ENCODE peak calls at places on chromosomes 3 and 15, in eight cellular contexts. One of them, this sample, is unnamed.

GRCh38 chr3:13407926-13408325 is 12.2 kb downstream of the NUP210 start:
- DNase-seq in transverse colon: no peak
- DNase-seq in mesendoderm: no peak
- DNase-seq in neural progenitor cell: no peak
- DNase-seq in lung: no peak
- DNase-seq in tibial nerve: no peak
- DNase-seq in sigmoid colon: no peak
- DNase-seq in right cardiac atrium: no peak
- DNase-seq in this sample: no peak

GRCh38 chr3:113241292-113242033 is 30.1 kb downstream of the BOC start:
- DNase-seq in transverse colon: no peak
- DNase-seq in mesendoderm: peak; percentile 96
- DNase-seq in neural progenitor cell: peak; percentile 75
- DNase-seq in lung: no peak
- DNase-seq in tibial nerve: no peak
- DNase-seq in sigmoid colon: no peak
- DNase-seq in right cardiac atrium: no peak
- DNase-seq in this sample: no peak

GRCh38 chr3:127427169-127427655 is 139.4 kb upstream of the PRR20G start:
- DNase-seq in transverse colon: no peak
- DNase-seq in mesendoderm: no peak
- DNase-seq in neural progenitor cell: no peak
- DNase-seq in lung: no peak
- DNase-seq in tibial nerve: no peak
- DNase-seq in sigmoid colon: peak; percentile 28
- DNase-seq in right cardiac atrium: no peak
- DNase-seq in this sample: no peak

GRCh38 chr3:139524841-139525538 is 14.6 kb downstream of the RBP1 start:
- DNase-seq in transverse colon: no peak
- DNase-seq in mesendoderm: peak; percentile 23
- DNase-seq in neural progenitor cell: no peak
- DNase-seq in lung: no peak
- DNase-seq in tibial nerve: no peak
- DNase-seq in sigmoid colon: no peak
- DNase-seq in right cardiac atrium: no peak
- DNase-seq in this sample: no peak

GRCh38 chr3:197083486-197083885 is 53.9 kb upstream of the MELTF start:
- DNase-seq in transverse colon: no peak
- DNase-seq in mesendoderm: peak; percentile 5
- DNase-seq in neural progenitor cell: no peak
- DNase-seq in lung: no peak
- DNase-seq in tibial nerve: no peak
- DNase-seq in sigmoid colon: no peak
- DNase-seq in right cardiac atrium: peak; percentile 20
- DNase-seq in this sample: no peak

GRCh38 chr15:92226020-92226612 is 167.6 kb upstream of the ST8SIA2 start:
- DNase-seq in transverse colon: no peak
- DNase-seq in mesendoderm: peak; percentile 71
- DNase-seq in neural progenitor cell: peak; percentile 51
- DNase-seq in lung: no peak
- DNase-seq in tibial nerve: peak; percentile 6
- DNase-seq in sigmoid colon: no peak
- DNase-seq in right cardiac atrium: no peak
- DNase-seq in this sample: peak; percentile 26

GRCh38 chr3:42664443-42664814 is 10.9 kb downstream of the ZBTB47 start:
- DNase-seq in transverse colon: no peak
- DNase-seq in mesendoderm: no peak
- DNase-seq in neural progenitor cell: no peak
- DNase-seq in lung: no peak
- DNase-seq in tibial nerve: no peak
- DNase-seq in sigmoid colon: no peak
- DNase-seq in right cardiac atrium: no peak
- DNase-seq in this sample: no peak

GRCh38 chr3:190973760-190974159 is 111.3 kb upstream of the GMNC start:
- DNase-seq in transverse colon: no peak
- DNase-seq in mesendoderm: no peak
- DNase-seq in neural progenitor cell: no peak
- DNase-seq in lung: no peak
- DNase-seq in tibial nerve: no peak
- DNase-seq in sigmoid colon: no peak
- DNase-seq in right cardiac atrium: no peak
- DNase-seq in this sample: no peak

GRCh38 chr3:29646042-29646441 is 365.2 kb downstream of the RBMS3 start:
- DNase-seq in transverse colon: no peak
- DNase-seq in mesendoderm: no peak
- DNase-seq in neural progenitor cell: no peak
- DNase-seq in lung: no peak
- DNase-seq in tibial nerve: no peak
- DNase-seq in sigmoid colon: no peak
- DNase-seq in right cardiac atrium: no peak
- DNase-seq in this sample: no peak

GRCh38 chr15:28255965-28256364 is 66.0 kb downstream of the HERC2 start:
- DNase-seq in transverse colon: no peak
- DNase-seq in mesendoderm: no peak
- DNase-seq in neural progenitor cell: no peak
- DNase-seq in lung: no peak
- DNase-seq in tibial nerve: no peak
- DNase-seq in sigmoid colon: no peak
- DNase-seq in right cardiac atrium: no peak
- DNase-seq in this sample: no peak

GRCh38 chr15:62058327-62059028 is 1.8 kb downstream of the VPS13C start:
- DNase-seq in transverse colon: no peak
- DNase-seq in mesendoderm: no peak
- DNase-seq in neural progenitor cell: no peak
- DNase-seq in lung: no peak
- DNase-seq in tibial nerve: no peak
- DNase-seq in sigmoid colon: no peak
- DNase-seq in right cardiac atrium: no peak
- DNase-seq in this sample: no peak

GRCh38 chr15:62051166-62051565 is 9.1 kb downstream of the VPS13C start:
- DNase-seq in transverse colon: no peak
- DNase-seq in mesendoderm: no peak
- DNase-seq in neural progenitor cell: no peak
- DNase-seq in lung: no peak
- DNase-seq in tibial nerve: no peak
- DNase-seq in sigmoid colon: no peak
- DNase-seq in right cardiac atrium: no peak
- DNase-seq in this sample: no peak

GRCh38 chr15:62052714-62053113 is 7.5 kb downstream of the VPS13C start:
- DNase-seq in transverse colon: no peak
- DNase-seq in mesendoderm: no peak
- DNase-seq in neural progenitor cell: no peak
- DNase-seq in lung: no peak
- DNase-seq in tibial nerve: no peak
- DNase-seq in sigmoid colon: no peak
- DNase-seq in right cardiac atrium: no peak
- DNase-seq in this sample: no peak

GRCh38 chr15:62053439-62054085 is 6.7 kb downstream of the VPS13C start:
- DNase-seq in transverse colon: no peak
- DNase-seq in mesendoderm: no peak
- DNase-seq in neural progenitor cell: no peak
- DNase-seq in lung: no peak
- DNase-seq in tibial nerve: no peak
- DNase-seq in sigmoid colon: no peak
- DNase-seq in right cardiac atrium: no peak
- DNase-seq in this sample: no peak

DNA sequence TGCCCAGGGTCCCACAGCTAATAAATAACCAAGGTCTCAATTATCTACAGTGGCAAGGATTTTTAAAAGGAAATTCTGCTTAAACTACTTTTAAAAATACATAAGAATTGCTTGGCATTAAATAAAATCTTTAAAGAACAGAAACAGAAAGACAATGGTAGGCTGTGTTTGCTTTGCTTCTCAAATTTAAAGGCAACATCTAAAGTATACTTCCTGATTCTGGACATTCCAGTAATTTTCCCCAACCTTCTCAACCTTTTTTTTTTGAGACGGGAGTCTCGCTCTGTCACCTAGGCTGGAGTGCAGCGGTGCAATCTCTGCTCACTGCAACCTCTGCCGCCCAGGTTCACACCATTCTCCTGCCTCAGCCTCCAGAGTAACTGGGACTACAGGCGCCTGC is 5.3 kb downstream of the VPS13C start:
- DNase-seq in transverse colon: no peak
- DNase-seq in mesendoderm: no peak
- DNase-seq in neural progenitor cell: no peak
- DNase-seq in lung: no peak
- DNase-seq in tibial nerve: no peak
- DNase-seq in sigmoid colon: no peak
- DNase-seq in right cardiac atrium: no peak
- DNase-seq in this sample: no peak
- H3K4me1 ChIP-seq in transverse colon: peaks cover 43% of the 10 kb centered on the region
- H3K4me1 ChIP-seq in mesendoderm: no peaks in the 10 kb centered on the region
- H3K4me1 ChIP-seq in neural progenitor cell: no peaks in the 10 kb centered on the region
- H3K4me1 ChIP-seq in lung: peaks cover 30% of the 10 kb centered on the region
- H3K4me1 ChIP-seq in tibial nerve: no peaks in the 10 kb centered on the region
- H3K4me1 ChIP-seq in sigmoid colon: peaks cover 48% of the 10 kb centered on the region
- H3K4me1 ChIP-seq in right cardiac atrium: peaks cover 5% of the 10 kb centered on the region
- H3K4me1 ChIP-seq in this sample: peaks cover 38% of the 10 kb centered on the region

DNA sequence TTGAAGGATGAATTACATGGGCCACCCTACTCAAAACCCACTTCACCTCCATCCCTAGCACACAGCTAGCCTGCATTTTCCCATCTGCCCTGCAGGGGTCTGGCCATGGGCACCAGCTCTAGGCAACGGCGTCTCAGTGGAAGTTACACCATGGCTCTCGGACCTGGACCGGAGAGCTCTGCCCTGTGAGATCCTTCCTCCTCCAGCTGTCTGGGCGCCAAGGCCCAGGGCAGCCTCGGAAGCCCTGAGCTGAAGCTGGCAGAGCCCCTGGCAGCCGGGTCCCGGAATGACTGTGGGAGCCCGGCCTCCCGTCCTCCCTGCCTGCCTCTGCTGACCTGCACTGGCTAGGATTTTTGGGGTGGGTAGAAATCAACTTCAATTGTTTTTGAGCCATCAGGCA is 98.9 kb downstream of the CHSY1 start:
- DNase-seq in transverse colon: no peak
- DNase-seq in mesendoderm: peak; percentile 65
- DNase-seq in neural progenitor cell: peak; percentile 48
- DNase-seq in lung: no peak
- DNase-seq in tibial nerve: no peak
- DNase-seq in sigmoid colon: peak; percentile 52
- DNase-seq in right cardiac atrium: no peak
- DNase-seq in this sample: no peak
- H3K4me1 ChIP-seq in transverse colon: no peaks in the 10 kb centered on the region
- H3K4me1 ChIP-seq in mesendoderm: no peaks in the 10 kb centered on the region
- H3K4me1 ChIP-seq in neural progenitor cell: no peaks in the 10 kb centered on the region
- H3K4me1 ChIP-seq in lung: no peaks in the 10 kb centered on the region
- H3K4me1 ChIP-seq in tibial nerve: no peaks in the 10 kb centered on the region
- H3K4me1 ChIP-seq in sigmoid colon: no peaks in the 10 kb centered on the region
- H3K4me1 ChIP-seq in right cardiac atrium: peaks cover 8% of the 10 kb centered on the region
- H3K4me1 ChIP-seq in this sample: no peaks in the 10 kb centered on the region

GRCh38 chr15:66831801-66832390 is 129.9 kb downstream of the SMAD6 start:
- DNase-seq in transverse colon: no peak
- DNase-seq in mesendoderm: no peak
- DNase-seq in neural progenitor cell: no peak
- DNase-seq in lung: no peak
- DNase-seq in tibial nerve: no peak
- DNase-seq in sigmoid colon: no peak
- DNase-seq in right cardiac atrium: no peak
- DNase-seq in this sample: no peak
- H3K4me1 ChIP-seq in transverse colon: no peaks in the 10 kb centered on the region
- H3K4me1 ChIP-seq in mesendoderm: peaks cover 16% of the 10 kb centered on the region
- H3K4me1 ChIP-seq in neural progenitor cell: peaks cover 14% of the 10 kb centered on the region
- H3K4me1 ChIP-seq in lung: no peaks in the 10 kb centered on the region
- H3K4me1 ChIP-seq in tibial nerve: no peaks in the 10 kb centered on the region
- H3K4me1 ChIP-seq in sigmoid colon: no peaks in the 10 kb centered on the region
- H3K4me1 ChIP-seq in right cardiac atrium: peaks cover 5% of the 10 kb centered on the region
- H3K4me1 ChIP-seq in this sample: no peaks in the 10 kb centered on the region

GRCh38 chr3:61808526-61808925 is 247.2 kb downstream of the PTPRG start:
- DNase-seq in transverse colon: no peak
- DNase-seq in mesendoderm: no peak
- DNase-seq in neural progenitor cell: no peak
- DNase-seq in lung: no peak
- DNase-seq in tibial nerve: no peak
- DNase-seq in sigmoid colon: peak; percentile 77
- DNase-seq in right cardiac atrium: peak; percentile 79
- DNase-seq in this sample: no peak
- H3K4me1 ChIP-seq in transverse colon: peaks cover 41% of the 10 kb centered on the region
- H3K4me1 ChIP-seq in mesendoderm: peaks cover 4% of the 10 kb centered on the region
- H3K4me1 ChIP-seq in neural progenitor cell: peaks cover 48% of the 10 kb centered on the region
- H3K4me1 ChIP-seq in lung: peaks cover 70% of the 10 kb centered on the region
- H3K4me1 ChIP-seq in tibial nerve: no peaks in the 10 kb centered on the region
- H3K4me1 ChIP-seq in sigmoid colon: peaks cover 96% of the 10 kb centered on the region
- H3K4me1 ChIP-seq in right cardiac atrium: peaks cover 17% of the 10 kb centered on the region
- H3K4me1 ChIP-seq in this sample: peaks cover 25% of the 10 kb centered on the region

GRCh38 chr3:134249442-134249841 is 1.2 kb downstream of the RYK start:
- DNase-seq in transverse colon: no peak
- DNase-seq in mesendoderm: no peak
- DNase-seq in neural progenitor cell: no peak
- DNase-seq in lung: no peak
- DNase-seq in tibial nerve: no peak
- DNase-seq in sigmoid colon: no peak
- DNase-seq in right cardiac atrium: no peak
- DNase-seq in this sample: no peak
- H3K4me1 ChIP-seq in transverse colon: peaks cover 29% of the 10 kb centered on the region
- H3K4me1 ChIP-seq in mesendoderm: peaks cover 23% of the 10 kb centered on the region
- H3K4me1 ChIP-seq in neural progenitor cell: peaks cover 35% of the 10 kb centered on the region
- H3K4me1 ChIP-seq in lung: peaks cover 14% of the 10 kb centered on the region
- H3K4me1 ChIP-seq in tibial nerve: no peaks in the 10 kb centered on the region
- H3K4me1 ChIP-seq in sigmoid colon: peaks cover 59% of the 10 kb centered on the region
- H3K4me1 ChIP-seq in right cardiac atrium: peaks cover 14% of the 10 kb centered on the region
- H3K4me1 ChIP-seq in this sample: peaks cover 26% of the 10 kb centered on the region

GRCh38 chr3:184167786-184168185 is 6.9 kb upstream of the AP2M1 start:
- DNase-seq in transverse colon: no peak
- DNase-seq in mesendoderm: no peak
- DNase-seq in neural progenitor cell: no peak
- DNase-seq in lung: no peak
- DNase-seq in tibial nerve: no peak
- DNase-seq in sigmoid colon: no peak
- DNase-seq in right cardiac atrium: no peak
- DNase-seq in this sample: no peak

GRCh38 chr3:184166671-184167070 is 8.0 kb upstream of the AP2M1 start:
- DNase-seq in transverse colon: no peak
- DNase-seq in mesendoderm: no peak
- DNase-seq in neural progenitor cell: no peak
- DNase-seq in lung: no peak
- DNase-seq in tibial nerve: no peak
- DNase-seq in sigmoid colon: no peak
- DNase-seq in right cardiac atrium: no peak
- DNase-seq in this sample: no peak

GRCh38 chr3:184165548-184165947 is 9.1 kb upstream of the AP2M1 start:
- DNase-seq in transverse colon: no peak
- DNase-seq in mesendoderm: no peak
- DNase-seq in neural progenitor cell: no peak
- DNase-seq in lung: no peak
- DNase-seq in tibial nerve: no peak
- DNase-seq in sigmoid colon: no peak
- DNase-seq in right cardiac atrium: no peak
- DNase-seq in this sample: no peak

GRCh38 chr3:184168363-184169120 is 6.1 kb upstream of the AP2M1 start:
- DNase-seq in transverse colon: no peak
- DNase-seq in mesendoderm: no peak
- DNase-seq in neural progenitor cell: no peak
- DNase-seq in lung: no peak
- DNase-seq in tibial nerve: no peak
- DNase-seq in sigmoid colon: no peak
- DNase-seq in right cardiac atrium: no peak
- DNase-seq in this sample: no peak

GRCh38 chr3:184164648-184165330 is 9.6 kb downstream of the DVL3 start:
- DNase-seq in transverse colon: no peak
- DNase-seq in mesendoderm: no peak
- DNase-seq in neural progenitor cell: no peak
- DNase-seq in lung: no peak
- DNase-seq in tibial nerve: no peak
- DNase-seq in sigmoid colon: no peak
- DNase-seq in right cardiac atrium: no peak
- DNase-seq in this sample: no peak
- H3K4me1 ChIP-seq in transverse colon: peaks cover 6% of the 10 kb centered on the region
- H3K4me1 ChIP-seq in mesendoderm: no peaks in the 10 kb centered on the region
- H3K4me1 ChIP-seq in neural progenitor cell: no peaks in the 10 kb centered on the region
- H3K4me1 ChIP-seq in lung: peaks cover 5% of the 10 kb centered on the region
- H3K4me1 ChIP-seq in tibial nerve: no peaks in the 10 kb centered on the region
- H3K4me1 ChIP-seq in sigmoid colon: peaks cover 57% of the 10 kb centered on the region
- H3K4me1 ChIP-seq in right cardiac atrium: peaks cover 11% of the 10 kb centered on the region
- H3K4me1 ChIP-seq in this sample: peaks cover 12% of the 10 kb centered on the region

This sample was measured in body of pancreas.